ENCODE peak calls at places on chromosomes 6 and 20, in eight cellular contexts. D, Z, U, L, C, Y, T and K are unnamed samples.

GRCh38 chr6:142567476-142567875 is 265.7 kb downstream of the ADGRG6 start:
- DNase-seq in D (no peak), Z (no peak), U (no peak), L (no peak), C (no peak), Y (no peak), T (no peak), K (no peak)

GRCh38 chr20:33415948-33416347 is 14.6 kb upstream of the CDK5RAP1 start:
- DNase-seq in D (no peak), Z (peak), U (peak), L (peak), C (no peak), Y (peak), T (peak), K (no peak)

GRCh38 chr6:105431226-105431625 is 28.3 kb upstream of the PREP start:
- DNase-seq in D (no peak), Z (peak), U (peak), L (no peak), C (peak), Y (peak), T (peak), K (no peak)

GRCh38 chr6:165884813-165885765 is 222.0 kb upstream of the PDE10A start:
- DNase-seq in D (peak), Z (peak), U (peak), L (peak), C (peak), Y (peak), T (peak), K (no peak)

GRCh38 chr20:19889011-19889953 is 127.9 kb upstream of the NAA20 start:
- DNase-seq in D (peak), Z (no peak), U (peak), L (peak), C (no peak), Y (peak), T (peak), K (peak)

GRCh38 chr6:104940881-104941693 is 15.8 kb upstream of the LIN28B start:
- DNase-seq in D (no peak), Z (no peak), U (peak), L (no peak), C (peak), Y (peak), T (peak), K (no peak)

GRCh38 chr6:121603486-121603885 is 168.0 kb downstream of the GJA1 start:
- DNase-seq in D (no peak), Z (no peak), U (no peak), L (no peak), C (no peak), Y (no peak), T (no peak), K (no peak)

GRCh38 chr6:88680654-88681053 is 282.8 kb downstream of the RNGTT start:
- DNase-seq in D (no peak), Z (no peak), U (no peak), L (no peak), C (no peak), Y (no peak), T (no peak), K (no peak)

GRCh38 chr6:41824571-41825569 is 37.4 kb downstream of the TOMM6 start:
- DNase-seq in D (no peak), Z (no peak), U (peak), L (no peak), C (no peak), Y (no peak), T (no peak), K (no peak)

GRCh38 chr6:159693128-159693893 is at the start of gene SOD2:
- DNase-seq in D (peak), Z (peak), U (peak), L (peak), C (peak), Y (peak), T (peak), K (no peak)

GRCh38 chr6:160260283-160261119 is 1.9 kb upstream of the SLC22A2 start:
- DNase-seq in D (no peak), Z (no peak), U (no peak), L (no peak), C (no peak), Y (no peak), T (no peak), K (no peak)

GRCh38 chr6:15389759-15390723 is 144.2 kb downstream of the JARID2 start:
- DNase-seq in D (no peak), Z (peak), U (peak), L (no peak), C (peak), Y (no peak), T (no peak), K (no peak)

GRCh38 chr20:54981181-54981580 is 505.8 kb downstream of the DOK5 start:
- DNase-seq in D (no peak), Z (no peak), U (no peak), L (no peak), C (no peak), Y (no peak), T (no peak), K (no peak)

GRCh38 chr20:54985100-54985499 is 509.7 kb downstream of the DOK5 start:
- DNase-seq in D (no peak), Z (no peak), U (no peak), L (no peak), C (no peak), Y (no peak), T (no peak), K (no peak)

GRCh38 chr20:54984104-54984448 is 508.7 kb downstream of the DOK5 start:
- DNase-seq in D (no peak), Z (no peak), U (no peak), L (no peak), C (no peak), Y (no peak), T (no peak), K (no peak)

DNA sequence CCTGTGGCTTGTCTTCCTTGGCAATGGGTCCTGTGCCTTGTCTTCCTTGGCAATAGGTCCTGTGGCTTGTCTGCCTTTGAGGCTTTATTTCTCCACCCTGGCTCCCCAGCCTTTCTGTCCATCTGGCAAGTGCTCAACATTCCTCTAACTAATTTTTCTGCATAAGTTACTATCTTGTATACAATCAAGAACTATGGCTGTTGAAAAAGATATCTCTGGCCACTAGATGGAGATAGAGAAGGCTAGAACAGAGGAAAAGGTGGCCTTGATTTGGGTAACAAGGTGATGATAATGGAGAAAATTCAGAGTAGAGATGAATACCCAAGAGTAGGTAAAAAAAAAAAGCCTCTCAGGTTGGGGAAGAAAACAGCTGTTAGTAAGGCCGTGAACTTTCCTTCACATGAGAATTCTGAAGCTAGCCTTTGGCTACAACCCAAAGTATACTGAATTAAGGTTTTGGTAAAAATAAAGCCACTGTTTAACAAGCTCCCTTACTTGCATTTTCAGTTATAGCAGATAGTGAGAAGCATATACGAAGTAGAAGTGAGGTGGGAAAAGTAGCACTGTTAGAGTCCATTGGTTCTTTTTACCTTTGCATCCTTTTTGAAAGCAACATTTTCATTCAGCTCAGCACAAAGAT is 505.0 kb downstream of the DOK5 start:
- DNase-seq in D (no peak), Z (peak), U (peak), L (no peak), C (no peak), Y (no peak), T (no peak), K (no peak)
- TF ChIP-seq CTCF in D (no peak), Z (peak), U (no peak), L (peak), C (no peak), Y (peak), T (peak), K (no peak)

GRCh38 chr20:37893566-37894241 is 9.2 kb upstream of the VSTM2L start:
- DNase-seq in D (no peak), Z (no peak), U (no peak), L (no peak), C (no peak), Y (no peak), T (no peak), K (no peak)

GRCh38 chr20:37894454-37894853 is 8.5 kb upstream of the VSTM2L start:
- DNase-seq in D (no peak), Z (no peak), U (no peak), L (no peak), C (no peak), Y (no peak), T (no peak), K (no peak)

GRCh38 chr20:37898301-37899104 is 4.4 kb upstream of the VSTM2L start:
- DNase-seq in D (no peak), Z (no peak), U (peak), L (no peak), C (no peak), Y (no peak), T (no peak), K (no peak)

GRCh38 chr20:37899105-37900045 is 3.6 kb upstream of the VSTM2L start:
- DNase-seq in D (no peak), Z (no peak), U (no peak), L (no peak), C (no peak), Y (no peak), T (no peak), K (no peak)

GRCh38 chr20:37897008-37897548 is 5.8 kb upstream of the VSTM2L start:
- DNase-seq in D (no peak), Z (peak), U (no peak), L (no peak), C (no peak), Y (no peak), T (no peak), K (no peak)
- TF ChIP-seq CTCF in D (no peak), Z (peak), U (peak), L (peak), C (no peak), Y (no peak), T (no peak), K (peak)

DNA sequence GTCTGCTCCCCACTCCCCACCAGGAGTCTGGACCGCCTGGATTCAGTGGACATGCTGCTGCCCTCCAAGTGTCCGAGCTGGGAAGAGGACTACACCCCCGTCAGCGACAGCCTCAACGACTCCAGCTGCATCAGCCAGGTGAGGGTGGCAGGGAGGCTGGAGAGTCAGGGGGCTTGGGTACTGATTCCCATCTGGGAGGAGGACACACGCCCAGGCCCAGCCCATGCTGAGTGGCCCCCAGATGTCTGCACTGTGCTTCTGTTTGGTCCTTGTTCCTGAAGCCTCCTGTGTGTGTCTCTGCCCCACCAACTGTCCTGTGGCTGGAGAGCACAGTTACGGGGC is 101.6 kb upstream of the MYL9 start:
- DNase-seq in D (no peak), Z (no peak), U (no peak), L (no peak), C (no peak), Y (no peak), T (no peak), K (no peak)
- TF ChIP-seq CTCF in D (no peak), Z (peak), U (no peak), L (peak), C (peak), Y (peak), T (no peak), K (no peak)

GRCh38 chr6:73309784-73310502 is 44.1 kb downstream of the DPPA5 start:
- DNase-seq in D (peak), Z (peak), U (peak), L (no peak), C (peak), Y (peak), T (peak), K (no peak)

GRCh38 chr6:73314577-73315492 is 39.2 kb downstream of the DPPA5 start:
- DNase-seq in D (no peak), Z (no peak), U (peak), L (no peak), C (no peak), Y (no peak), T (no peak), K (no peak)

GRCh38 chr6:73309534-73309783 is 44.6 kb downstream of the DPPA5 start:
- DNase-seq in D (no peak), Z (no peak), U (no peak), L (no peak), C (no peak), Y (no peak), T (peak), K (no peak)

DNA sequence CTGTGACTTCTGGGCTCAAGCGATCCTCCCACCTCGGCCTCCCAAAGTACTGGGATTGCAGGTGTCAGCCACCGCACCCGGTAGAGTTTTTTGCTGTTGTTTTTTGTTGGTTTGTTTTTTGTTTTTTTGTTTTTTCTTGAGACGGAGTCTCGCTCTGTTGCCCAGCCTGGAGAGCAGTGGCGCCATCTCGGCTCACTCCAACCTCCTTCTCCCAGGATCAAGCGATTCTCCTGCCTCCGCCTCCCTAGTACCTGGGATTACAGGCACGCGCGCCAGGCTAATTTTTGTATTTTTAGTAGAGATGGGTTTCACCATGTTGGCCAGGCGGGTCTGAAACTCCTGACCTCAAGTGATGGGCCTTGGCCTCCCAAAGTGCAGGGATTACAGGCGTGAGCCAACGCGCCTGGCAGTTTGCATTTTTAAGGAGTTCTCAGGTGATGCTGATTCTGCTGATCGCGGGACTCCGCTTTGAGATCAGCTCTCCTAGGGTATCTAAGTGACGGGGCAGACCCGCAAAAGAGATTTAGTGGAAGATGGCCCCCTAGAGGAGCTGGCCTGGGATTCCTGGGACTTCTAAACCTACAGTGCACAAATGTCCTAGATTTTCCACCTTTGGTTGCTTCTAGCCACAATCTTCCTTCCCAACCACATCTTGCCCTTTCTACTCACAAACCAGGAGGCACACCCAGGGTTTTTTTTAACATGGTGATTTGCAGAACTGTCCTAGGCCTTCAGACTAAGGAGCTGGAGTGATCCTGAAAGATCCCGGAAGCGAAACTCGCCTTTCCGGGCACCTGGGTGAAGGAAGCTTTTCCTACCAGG is 45.2 kb downstream of the DPPA5 start:
- DNase-seq in D (no peak), Z (peak), U (peak), L (no peak), C (no peak), Y (peak), T (no peak), K (no peak)
- TF ChIP-seq CTCF in D (no peak), Z (peak), U (peak), L (no peak), C (no peak), Y (no peak), T (no peak), K (peak)

DNA sequence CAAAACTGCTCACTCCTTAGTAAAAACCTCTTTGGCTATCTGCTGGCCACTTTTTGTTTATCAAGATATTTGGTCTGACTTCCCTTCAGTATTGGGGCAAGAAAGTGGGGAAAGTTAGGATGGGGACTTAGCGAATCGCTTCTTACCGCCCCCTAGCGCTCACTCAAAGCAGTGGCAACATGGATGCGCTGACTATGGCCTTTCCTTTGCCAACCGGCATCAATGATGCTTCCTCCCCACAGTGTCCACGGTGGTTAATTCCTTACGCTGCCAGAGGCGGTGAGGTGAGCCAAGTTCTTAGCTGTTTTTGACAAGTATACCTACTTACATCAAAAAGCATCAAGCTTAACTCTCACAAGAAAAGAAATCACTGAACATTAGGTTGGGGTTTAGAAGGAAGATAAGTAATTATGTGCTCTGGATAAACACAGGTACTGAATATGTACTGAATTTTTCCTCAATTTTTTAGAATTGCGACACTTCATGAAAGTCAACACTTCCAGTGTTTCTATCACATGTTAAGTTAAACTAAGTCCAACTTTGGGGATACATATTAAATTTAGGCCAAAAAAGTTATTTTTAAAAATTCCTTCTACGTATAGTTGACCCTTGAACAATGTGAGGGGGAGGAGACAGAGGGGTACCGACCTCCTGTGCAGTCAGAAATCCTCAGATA is 86.7 kb downstream of the GMDS start:
- DNase-seq in D (no peak), Z (peak), U (peak), L (no peak), C (no peak), Y (no peak), T (no peak), K (no peak)
- TF ChIP-seq CTCF in D (no peak), Z (peak), U (peak), L (peak), C (no peak), Y (no peak), T (no peak), K (peak)

GRCh38 chr6:79969784-79970183 is 22.4 kb upstream of the ELOVL4 start:
- DNase-seq in D (no peak), Z (no peak), U (no peak), L (no peak), C (no peak), Y (no peak), T (no peak), K (no peak)

GRCh38 chr6:79967178-79967577 is 19.8 kb upstream of the ELOVL4 start:
- DNase-seq in D (no peak), Z (no peak), U (no peak), L (no peak), C (no peak), Y (no peak), T (no peak), K (no peak)

GRCh38 chr6:79971195-79971594 is 23.8 kb upstream of the ELOVL4 start:
- DNase-seq in D (no peak), Z (no peak), U (no peak), L (no peak), C (no peak), Y (no peak), T (no peak), K (no peak)
- TF ChIP-seq CTCF in D (no peak), Z (no peak), U (no peak), L (no peak), C (no peak), Y (no peak), T (no peak), K (no peak)

GRCh38 chr6:21526974-21527373 is 66.6 kb upstream of the SOX4 start:
- DNase-seq in D (no peak), Z (no peak), U (no peak), L (no peak), C (no peak), Y (no peak), T (no peak), K (no peak)

GRCh38 chr6:21522007-21522758 is 71.4 kb upstream of the SOX4 start:
- DNase-seq in D (no peak), Z (no peak), U (no peak), L (no peak), C (no peak), Y (no peak), T (no peak), K (no peak)

GRCh38 chr6:21527731-21528130 is 65.8 kb upstream of the SOX4 start:
- DNase-seq in D (no peak), Z (peak), U (no peak), L (no peak), C (no peak), Y (no peak), T (no peak), K (no peak)

GRCh38 chr6:21523652-21524051 is 69.9 kb upstream of the SOX4 start:
- DNase-seq in D (no peak), Z (no peak), U (no peak), L (no peak), C (no peak), Y (no peak), T (no peak), K (no peak)

GRCh38 chr6:21522773-21523490 is 70.6 kb upstream of the SOX4 start:
- DNase-seq in D (no peak), Z (no peak), U (no peak), L (no peak), C (no peak), Y (no peak), T (no peak), K (no peak)
- TF ChIP-seq CTCF in D (no peak), Z (peak), U (no peak), L (no peak), C (no peak), Y (no peak), T (no peak), K (no peak)

DNA sequence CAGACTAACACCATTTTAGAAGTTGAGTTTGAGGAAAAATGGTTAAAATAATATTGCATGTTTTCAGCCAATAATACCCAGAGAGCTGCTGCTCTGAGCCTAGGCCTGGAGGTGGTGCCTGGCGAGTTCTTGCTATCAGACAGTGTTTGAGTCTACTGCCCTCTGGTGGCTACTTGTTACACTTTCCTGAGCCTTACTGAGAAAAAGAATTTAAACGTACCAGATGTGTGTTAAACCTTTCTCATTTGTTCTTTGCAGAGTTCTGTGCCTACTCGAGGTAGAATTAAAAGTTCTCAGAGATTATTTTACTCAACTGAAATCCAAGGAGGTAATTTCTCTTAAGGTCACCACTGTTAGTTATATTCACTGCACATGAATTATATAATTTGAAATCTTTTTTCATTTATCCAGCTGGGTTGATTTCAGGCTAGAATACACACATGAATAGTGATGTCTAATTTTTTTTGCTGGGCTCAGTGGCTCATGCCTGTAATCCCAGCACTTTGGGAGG is 38.2 kb downstream of the SHLD1 start:
- DNase-seq in D (peak), Z (peak), U (peak), L (peak), C (peak), Y (peak), T (peak), K (peak)
- TF ChIP-seq CTCF in D (peak), Z (peak), U (peak), L (peak), C (peak), Y (peak), T (peak), K (peak)

DNA sequence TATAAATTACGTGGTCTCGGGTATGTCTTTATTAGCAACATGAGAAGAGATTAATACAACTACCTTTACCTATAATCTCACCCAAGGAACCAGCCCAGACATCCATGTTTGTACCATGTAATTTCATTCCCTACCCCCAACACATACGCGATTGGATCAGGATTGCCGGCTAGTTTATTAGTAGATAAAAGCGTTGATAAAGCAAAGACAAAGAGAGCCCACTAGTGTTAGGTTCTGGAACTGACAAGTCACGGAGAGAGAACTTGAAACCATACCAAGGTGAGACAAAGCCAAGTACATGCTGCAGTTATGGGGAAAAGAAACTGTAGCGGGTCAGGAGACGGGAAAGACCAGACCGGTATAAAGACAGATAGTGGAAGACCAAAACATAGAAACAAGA is 37.4 kb upstream of the FAM135A start:
- DNase-seq in D (no peak), Z (peak), U (no peak), L (no peak), C (no peak), Y (no peak), T (no peak), K (no peak)
- TF ChIP-seq CTCF in D (no peak), Z (peak), U (peak), L (no peak), C (peak), Y (no peak), T (no peak), K (peak)